ENCODE peak calls at places on chromosomes 4 and X, in four cellular contexts. One of them, this sample, is unnamed.

GRCh38 chr4:6938237-6938636 is 28.6 kb downstream of the TBC1D14 start:
- DNase-seq in GM03348: no peak
- DNase-seq in endodermal cell: no peak
- DNase-seq in T-cell: no peak
- DNase-seq in this sample: no peak

GRCh38 chr4:106746451-106746850 is 289.7 kb downstream of the DKK2 start:
- DNase-seq in GM03348: peak
- DNase-seq in endodermal cell: no peak
- DNase-seq in T-cell: no peak
- DNase-seq in this sample: no peak

GRCh38 chr4:7104366-7105031 is 36.6 kb upstream of the GRPEL1 start:
- DNase-seq in GM03348: no peak
- DNase-seq in endodermal cell: peak
- DNase-seq in T-cell: no peak
- DNase-seq in this sample: no peak

GRCh38 chr4:135718019-135718418 is 1516.4 kb upstream of the PABPC4L start:
- DNase-seq in GM03348: no peak
- DNase-seq in endodermal cell: no peak
- DNase-seq in T-cell: no peak
- DNase-seq in this sample: no peak

GRCh38 chr4:5051692-5052423 is 578 bp downstream of the STK32B start:
- DNase-seq in GM03348: peak
- DNase-seq in endodermal cell: peak
- DNase-seq in T-cell: no peak
- DNase-seq in this sample: peak

GRCh38 chr4:80201326-80202151 is 4.2 kb downstream of the PRDM8 start:
- DNase-seq in GM03348: no peak
- DNase-seq in endodermal cell: peak
- DNase-seq in T-cell: peak
- DNase-seq in this sample: peak

GRCh38 chrX:53288173-53288572 is 6.8 kb upstream of the IQSEC2 start:
- DNase-seq in GM03348: peak
- DNase-seq in endodermal cell: peak
- DNase-seq in T-cell: no peak
- DNase-seq in this sample: peak

GRCh38 chrX:683572-683971 is 53.0 kb downstream of the SHOX start:
- DNase-seq in GM03348: no peak
- DNase-seq in endodermal cell: no peak
- DNase-seq in T-cell: no peak
- DNase-seq in this sample: peak

GRCh38 chr4:108143515-108143914 is 25.2 kb downstream of the LEF1 start:
- DNase-seq in GM03348: no peak
- DNase-seq in endodermal cell: no peak
- DNase-seq in T-cell: no peak
- DNase-seq in this sample: no peak